ENCODE peak calls at places on chromosomes 12 and 14, in four cellular contexts. G, S, T and N are unnamed samples.

GRCh38 chr12:20142956-20143355 is 225.4 kb upstream of the PDE3A start:
- DNase-seq in S (no peak), T (no peak), G (no peak), N (no peak)

GRCh38 chr12:52036587-52037171 is 14.6 kb upstream of the NR4A1 start:
- DNase-seq in T (peak), G (peak), S (peak), N (peak)

GRCh38 chr14:68506021-68506644 is 286.7 kb downstream of the ZFP36L1 start:
- DNase-seq in T (no peak), G (peak), S (no peak), N (peak)

GRCh38 chr12:93078092-93078491 is 149.0 kb upstream of the EEA1 start:
- DNase-seq in G (no peak), T (no peak), S (no peak), N (no peak)

GRCh38 chr14:100525615-100526014 is 61.6 kb downstream of the BEGAIN start:
- DNase-seq in T (no peak), S (peak), G (no peak), N (no peak)

GRCh38 chr12:116090516-116090915 is 187.0 kb downstream of the MED13L start:
- DNase-seq in G (no peak), T (no peak), S (no peak), N (no peak)

GRCh38 chr12:70971395-70971794 is 50.9 kb upstream of the PTPRR start:
- DNase-seq in T (no peak), S (no peak), G (no peak), N (no peak)

GRCh38 chr14:80554139-80554538 is 342.8 kb upstream of the DIO2 start:
- DNase-seq in G (peak), S (no peak), T (no peak), N (no peak)

GRCh38 chr12:89497005-89497404 is 27.6 kb downstream of the GALNT4 start:
- DNase-seq in G (peak), T (no peak), S (no peak), N (no peak)

GRCh38 chr12:98606367-98606985 is 13.0 kb downstream of the SLC25A3 start:
- DNase-seq in S (no peak), T (no peak), G (no peak), N (no peak)

GRCh38 chr12:62603061-62603810 is 136.6 kb downstream of the MON2 start:
- DNase-seq in S (peak), G (peak), T (peak), N (peak)

GRCh38 chr12:105538880-105539279 is 208.4 kb downstream of the C12orf75 start:
- DNase-seq in S (no peak), T (no peak), G (peak), N (no peak)

GRCh38 chr12:47085815-47086252 is 6.1 kb upstream of the AMIGO2 start:
- DNase-seq in G (peak), T (no peak), S (peak), N (no peak)

GRCh38 chr12:14207946-14208612 is 157.4 kb upstream of the ATF7IP start:
- DNase-seq in T (no peak), S (no peak), G (no peak), N (no peak)

GRCh38 chr12:107440596-107440995 is 245.0 kb upstream of the PWP1 start:
- DNase-seq in G (no peak), S (no peak), T (no peak), N (no peak)

GRCh38 chr12:54389536-54390175 is 5.1 kb upstream of the ZNF385A start:
- DNase-seq in T (no peak), G (no peak), S (no peak), N (no peak)

GRCh38 chr12:17283563-17283962 is 677.6 kb upstream of the LMO3 start:
- DNase-seq in S (no peak), G (no peak), T (no peak), N (no peak)

GRCh38 chr12:108839890-108840230 is 17.5 kb downstream of the SSH1 start:
- DNase-seq in S (no peak), T (no peak), G (no peak), N (no peak)

GRCh38 chr12:92439397-92439779 is 263.4 kb upstream of the PLEKHG7 start:
- DNase-seq in G (peak), T (peak), S (no peak), N (peak)

GRCh38 chr12:12333980-12334709 is 15.9 kb downstream of the MANSC1 start:
- DNase-seq in S (peak), G (peak), T (no peak), N (peak)

GRCh38 chr12:98074286-98074685 is 441.1 kb upstream of the TMPO start:
- DNase-seq in S (no peak), G (no peak), T (no peak), N (no peak)

GRCh38 chr12:120121766-120122293 is 5.3 kb upstream of the RAB35 start:
- DNase-seq in T (no peak), S (peak), G (peak), N (no peak)

GRCh38 chr12:105601158-105601557 is 270.7 kb downstream of the C12orf75 start:
- DNase-seq in G (peak), T (no peak), S (no peak), N (no peak)

GRCh38 chr14:106346534-106347290 is 820.3 kb downstream of the TMEM121 start:
- DNase-seq in T (no peak), S (no peak), G (no peak), N (no peak)

GRCh38 chr14:23063601-23064000 is 6.3 kb upstream of the CDH24 start:
- DNase-seq in S (no peak), G (no peak), T (no peak), N (no peak)
- TF ChIP-seq POLR2A in S (no peak), G (no peak), T (no peak), N (no peak)

GRCh38 chr14:103187911-103188310 is 64.7 kb downstream of the TNFAIP2 start:
- DNase-seq in T (no peak), S (no peak), G (no peak), N (no peak)

GRCh38 chr14:103185051-103186027 is 62.1 kb downstream of the TNFAIP2 start:
- DNase-seq in T (no peak), S (no peak), G (peak), N (no peak)

GRCh38 chr14:103186241-103186835 is 63.1 kb downstream of the TNFAIP2 start:
- DNase-seq in S (no peak), G (no peak), T (no peak), N (no peak)

GRCh38 chr14:103188691-103189480 is 65.6 kb downstream of the TNFAIP2 start:
- DNase-seq in G (no peak), T (no peak), S (no peak), N (no peak)

GRCh38 chr14:103186894-103187586 is 63.8 kb downstream of the TNFAIP2 start:
- DNase-seq in S (no peak), G (no peak), T (no peak), N (no peak)
- TF ChIP-seq POLR2A in S (peak), G (no peak), T (no peak), N (no peak)

GRCh38 chr14:33950320-33951182 is at the start of gene EGLN3:
- DNase-seq in S (peak), T (peak), G (peak), N (peak)
- TF ChIP-seq POLR2A in S (peak), T (no peak), G (no peak), N (peak)

GRCh38 chr14:105063041-105063440 is 2.2 kb downstream of the GPR132 start:
- DNase-seq in G (no peak), S (no peak), T (no peak), N (no peak)

GRCh38 chr14:105061428-105062047 is 3.7 kb downstream of the GPR132 start:
- DNase-seq in T (no peak), S (peak), G (no peak), N (no peak)

GRCh38 chr14:105064001-105064400 is 1.2 kb downstream of the GPR132 start:
- DNase-seq in G (no peak), T (no peak), S (no peak), N (no peak)

GRCh38 chr14:105060751-105061427 is 4.3 kb downstream of the GPR132 start:
- DNase-seq in G (no peak), T (no peak), S (peak), N (no peak)

GRCh38 chr14:105062048-105062433 is 3.2 kb downstream of the GPR132 start:
- DNase-seq in G (no peak), T (no peak), S (no peak), N (no peak)
- TF ChIP-seq POLR2A in G (no peak), T (no peak), S (no peak), N (no peak)

GRCh38 chr12:110444455-110444854 is 5.7 kb downstream of the ARPC3 start:
- DNase-seq in S (no peak), T (no peak), G (no peak), N (no peak)

GRCh38 chr12:110453569-110454296 is 3.6 kb upstream of the ARPC3 start:
- DNase-seq in T (no peak), S (no peak), G (no peak), N (no peak)

GRCh38 chr12:110451263-110451662 is 1.1 kb upstream of the ARPC3 start:
- DNase-seq in G (no peak), S (no peak), T (no peak), N (no peak)

GRCh38 chr12:110449799-110450497 is at the start of gene ARPC3:
- DNase-seq in G (peak), T (peak), S (peak), N (peak)
- TF ChIP-seq POLR2A in G (peak), T (no peak), S (peak), N (peak)

DNA sequence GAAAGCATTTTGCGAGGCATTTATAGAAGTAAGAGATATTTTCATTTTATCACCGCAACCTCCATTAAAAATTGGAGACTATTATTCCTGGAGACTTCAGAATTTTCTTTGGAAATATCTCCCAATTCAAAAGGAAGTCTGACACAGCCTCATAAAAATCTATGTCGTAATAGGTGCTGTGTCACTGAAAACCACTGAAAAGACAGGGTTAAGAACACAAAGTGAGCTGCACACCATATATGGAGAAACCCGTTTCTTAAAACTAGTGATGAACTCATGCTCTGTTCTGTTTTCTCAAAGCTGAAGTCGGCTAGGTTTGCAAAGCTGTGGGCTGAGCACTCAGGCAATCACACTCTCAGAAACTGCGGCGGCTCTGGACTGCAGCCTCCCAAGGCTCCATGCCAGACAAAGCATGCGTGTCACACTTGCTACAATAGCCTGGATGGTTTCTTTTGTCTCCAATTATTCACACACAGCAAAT is at the start of gene GLIPR1:
- DNase-seq in G (peak), S (peak), T (peak), N (peak)
- TF ChIP-seq POLR2A in G (peak), S (peak), T (no peak), N (no peak)